ENCODE peak calls at places on chromosomes 6 and 20, in four cellular contexts. H is A549, K is GM12878, N is SK-N-SH. R is an unnamed sample.

GRCh38 chr6:45423111-45423900 is 45.6 kb upstream of the SUPT3H start:
- DNase-seq in H (no peak), K (no peak), N (peak; percentile 41), R (peak; percentile 66)

GRCh38 chr6:2237001-2237400 is 8.4 kb downstream of the GMDS start:
- DNase-seq in H (no peak), K (no peak), N (no peak), R (no peak)

GRCh38 chr6:161273356-161273751 is 507 bp downstream of the AGPAT4 start:
- DNase-seq in H (no peak), K (no peak), N (peak; percentile 62), R (no peak)

GRCh38 chr6:46221221-46221793 is 50.5 kb upstream of the ENPP5 start:
- DNase-seq in H (peak; percentile 1), K (peak; percentile 48), N (no peak), R (peak; percentile 80)

GRCh38 chr6:57822896-57823358 is 505.5 kb downstream of the PRIM2 start:
- DNase-seq in H (no peak), K (no peak), N (no peak), R (peak; percentile 79)

GRCh38 chr6:13262302-13263006 is 65.9 kb downstream of the TBC1D7 start:
- DNase-seq in H (no peak), K (no peak), N (no peak), R (no peak)

GRCh38 chr20:63759377-63759901 is 19.9 kb downstream of the SLC2A4RG start:
- DNase-seq in H (no peak), K (no peak), N (no peak), R (no peak)

GRCh38 chr20:24149881-24150307 is 161.3 kb upstream of the GGTLC1 start:
- DNase-seq in H (peak; percentile 25), K (no peak), N (peak; percentile 55), R (peak; percentile 68)

GRCh38 chr20:60214901-60215522 is 256.8 kb downstream of the CDH26 start:
- DNase-seq in H (no peak), K (no peak), N (peak; percentile 60), R (no peak)

GRCh38 chr20:8858181-8858794 is 210.6 kb upstream of the PLCB4 start:
- DNase-seq in H (no peak), K (no peak), N (peak; percentile 36), R (no peak)

GRCh38 chr20:8853805-8854338 is 215.0 kb upstream of the PLCB4 start:
- DNase-seq in H (peak; percentile 70), K (peak; percentile 5), N (peak; percentile 61), R (peak; percentile 87)

GRCh38 chr20:8854566-8854965 is 214.3 kb upstream of the PLCB4 start:
- DNase-seq in H (no peak), K (no peak), N (no peak), R (peak; percentile 46)

GRCh38 chr20:8856668-8857067 is 212.2 kb upstream of the PLCB4 start:
- DNase-seq in H (no peak), K (no peak), N (no peak), R (no peak)

DNA sequence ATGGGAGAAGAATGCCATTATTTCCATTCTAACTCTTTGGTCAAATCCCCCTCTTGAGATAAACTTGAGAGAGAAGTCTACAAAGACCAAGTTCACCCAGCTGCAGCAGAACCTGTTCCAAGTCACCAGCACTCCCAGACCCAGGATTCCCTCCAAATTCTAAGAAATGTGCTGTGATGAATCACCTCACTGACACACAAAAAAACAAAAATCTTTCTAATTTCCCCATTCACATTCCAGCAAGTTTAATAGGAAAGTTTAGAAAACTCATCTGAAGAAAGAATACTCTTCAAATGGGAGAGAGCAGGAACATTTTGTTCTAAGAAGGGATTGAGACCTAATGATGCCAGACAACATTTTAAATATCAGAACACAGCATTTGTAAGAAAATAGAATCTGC is 213.6 kb upstream of the PLCB4 start:
- DNase-seq in H (no peak), K (no peak), N (no peak), R (no peak)
- H3K4me2 ChIP-seq in H (peak overlapping the region; percentile 47), K (no peak overlapping the region), N (no peak overlapping the region), R (no peak overlapping the region)

GRCh38 chr6:132708771-132709170 is 5.1 kb downstream of the VNN1 start:
- DNase-seq in H (no peak), K (no peak), N (no peak), R (no peak)

GRCh38 chr6:132698608-132699007 is 15.2 kb downstream of the VNN1 start:
- DNase-seq in H (no peak), K (no peak), N (no peak), R (no peak)

GRCh38 chr6:132708002-132708401 is 5.9 kb downstream of the VNN1 start:
- DNase-seq in H (no peak), K (no peak), N (no peak), R (no peak)

DNA sequence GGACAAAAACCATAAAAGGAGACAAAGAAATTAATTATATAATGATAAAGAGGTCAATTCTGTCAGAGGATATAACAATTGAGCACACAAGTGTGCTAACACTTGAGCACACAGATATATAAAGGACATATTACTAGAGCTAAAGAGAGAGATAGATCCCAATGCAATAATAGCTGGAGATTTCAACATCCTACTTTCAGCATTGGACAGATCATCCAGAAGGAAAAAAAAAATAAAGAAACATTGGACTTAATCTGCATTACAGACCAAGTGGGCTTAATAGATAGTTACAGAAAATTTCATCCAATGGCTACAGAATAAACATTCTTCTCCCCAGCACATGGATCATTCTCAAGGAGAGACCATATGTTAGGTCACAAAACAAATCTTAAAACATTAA is 9.9 kb downstream of the VNN1 start:
- DNase-seq in H (no peak), K (no peak), N (no peak), R (no peak)
- TF ChIP-seq REST in H (no peak), K (no peak), N (no peak), R (no peak)

GRCh38 chr6:36703081-36703606 is 5.5 kb downstream of the RAB44 start:
- DNase-seq in H (no peak), K (no peak), N (no peak), R (no peak)
- H3K27ac ChIP-seq in H (no peak overlapping the region), K (no peak overlapping the region), N (no peak overlapping the region), R (no peak overlapping the region)

GRCh38 chr20:50787181-50787580 is 7.7 kb upstream of the BCAS4 start:
- DNase-seq in H (no peak), K (no peak), N (no peak), R (no peak)

GRCh38 chr20:50788868-50789125 is 6.1 kb upstream of the BCAS4 start:
- DNase-seq in H (no peak), K (no peak), N (no peak), R (no peak)

GRCh38 chr20:50789968-50790650 is 4.8 kb upstream of the BCAS4 start:
- DNase-seq in H (no peak), K (no peak), N (no peak), R (no peak)

GRCh38 chr20:50786703-50787102 is 8.2 kb upstream of the BCAS4 start:
- DNase-seq in H (no peak), K (no peak), N (no peak), R (no peak)

DNA sequence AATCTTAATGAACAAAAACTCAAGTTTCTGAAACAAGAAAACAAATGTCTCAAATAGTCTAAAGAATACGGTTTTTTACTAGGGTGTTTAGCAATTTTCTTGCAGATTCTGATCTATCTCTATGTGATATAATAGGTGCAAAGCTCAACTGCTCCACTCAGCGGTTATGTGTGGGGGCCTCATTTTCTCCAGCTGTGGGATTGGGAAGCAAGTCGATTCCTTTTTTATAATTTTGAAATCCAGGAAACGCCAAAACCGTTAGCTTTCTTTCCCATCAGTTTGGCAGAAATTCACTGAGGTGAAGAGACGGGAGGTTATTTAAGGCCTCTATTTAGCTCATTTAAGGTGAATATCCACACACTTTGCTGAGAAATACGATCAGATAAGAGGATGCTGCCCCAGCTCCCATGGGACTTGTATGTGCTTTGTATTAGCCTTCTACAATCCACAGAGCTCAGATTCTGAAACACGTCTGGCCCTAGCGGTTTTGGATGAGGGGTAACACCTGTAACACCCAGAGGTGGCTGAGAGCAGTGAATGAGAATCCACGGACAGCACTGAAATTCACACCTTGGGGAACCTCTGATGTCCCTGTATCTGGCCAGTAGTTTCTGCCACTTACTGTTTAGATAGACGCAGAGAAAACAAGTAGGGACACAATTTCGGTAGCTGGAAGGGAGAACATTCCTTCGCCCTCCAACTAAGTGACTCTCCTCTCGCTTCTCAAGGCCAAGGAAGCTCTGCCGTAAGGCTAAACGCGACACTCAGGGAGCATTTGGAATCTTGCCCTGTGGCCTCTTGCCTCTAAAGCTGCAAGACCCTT is 6.6 kb upstream of the BCAS4 start:
- DNase-seq in H (peak; percentile 88), K (no peak), N (peak; percentile 57), R (no peak)
- H3K4me2 ChIP-seq in H (peak overlapping the region; percentile 73), K (no peak overlapping the region), N (no peak overlapping the region), R (no peak overlapping the region)

R was measured in GM23338.